ENCODE peak calls at places on chromosome 3, in eight cellular contexts. Z is breast epithelium, U is stomach, T is sigmoid colon, A is HCT116, M is upper lobe of left lung, B is vagina, O is suprapubic skin. Q is an unnamed sample.

GRCh38 chr3:51539291-51539891 is 872 bp downstream of the RAD54L2 start:
- DNase-seq in A (no peak), B (no peak), T (no peak), Z (no peak), O (no peak), M (peak; percentile 21), U (no peak), Q (peak; percentile 7)

GRCh38 chr3:159032311-159032710 is 230.5 kb downstream of the MFSD1 start:
- DNase-seq in A (peak; percentile 12), B (no peak), M (no peak), T (no peak), O (no peak), Z (no peak), U (no peak), Q (no peak)

GRCh38 chr3:53045107-53045783 is 628 bp downstream of the SFMBT1 start:
- DNase-seq in Z (no peak), B (no peak), T (peak; percentile 79), A (no peak), M (peak; percentile 43), U (peak; percentile 66), O (no peak), Q (peak; percentile 17)

GRCh38 chr3:128621234-128621633 is 29.4 kb downstream of the RPN1 start:
- DNase-seq in U (no peak), B (no peak), O (no peak), A (no peak), Z (no peak), M (peak; percentile 76), T (no peak), Q (no peak)

GRCh38 chr3:176964656-176965055 is 232.6 kb downstream of the TBL1XR1 start:
- DNase-seq in A (no peak), O (no peak), T (no peak), M (no peak), Z (no peak), B (no peak), U (no peak), Q (no peak)

GRCh38 chr3:132997404-132997803 is 40.8 kb upstream of the TMEM108 start:
- DNase-seq in O (no peak), B (no peak), U (no peak), Z (no peak), M (no peak), A (no peak), T (no peak), Q (no peak)

GRCh38 chr3:190486201-190486865 is 27.6 kb upstream of the IL1RAP start:
- DNase-seq in T (no peak), O (no peak), A (no peak), B (no peak), Z (no peak), U (no peak), M (no peak), Q (no peak)

GRCh38 chr3:12679468-12679867 is 15.6 kb upstream of the RAF1 start:
- DNase-seq in Z (no peak), O (no peak), U (no peak), B (no peak), T (no peak), M (no peak), A (no peak), Q (no peak)

GRCh38 chr3:58608648-58609047 is 31.5 kb upstream of the FAM107A start:
- DNase-seq in M (no peak), U (no peak), T (no peak), B (no peak), A (no peak), Z (peak; percentile 77), O (no peak), Q (peak; percentile 79)

GRCh38 chr3:78873641-78874040 is 894.2 kb downstream of the ROBO1 start:
- DNase-seq in B (no peak), U (no peak), A (no peak), O (no peak), T (no peak), M (no peak), Z (no peak), Q (no peak)

GRCh38 chr3:194930439-194931204 is 244.9 kb downstream of the FAM43A start:
- DNase-seq in M (peak; percentile 31), Z (no peak), B (peak; percentile 74), A (no peak), U (no peak), T (no peak), O (no peak), Q (no peak)
- TF ChIP-seq POLR2A in M (no peak), Z (no peak), B (no peak), A (no peak), U (no peak), T (no peak), O (no peak), Q (no peak)

GRCh38 chr3:124836448-124836847 is 50.7 kb downstream of the ITGB5 start:
- DNase-seq in A (no peak), T (no peak), O (no peak), U (no peak), B (no peak), Z (no peak), M (no peak), Q (no peak)

GRCh38 chr3:124837065-124837464 is 50.1 kb downstream of the ITGB5 start:
- DNase-seq in T (no peak), O (no peak), A (no peak), U (no peak), M (no peak), Z (no peak), B (no peak), Q (peak; percentile 36)

GRCh38 chr3:124839896-124840295 is 47.3 kb downstream of the ITGB5 start:
- DNase-seq in Z (no peak), A (no peak), U (no peak), O (no peak), M (no peak), T (no peak), B (no peak), Q (no peak)

GRCh38 chr3:124838963-124839362 is 48.2 kb downstream of the ITGB5 start:
- DNase-seq in M (no peak), Z (no peak), U (no peak), A (no peak), B (no peak), T (no peak), O (no peak), Q (no peak)

GRCh38 chr3:124837730-124838186 is 49.4 kb downstream of the ITGB5 start:
- DNase-seq in B (no peak), A (peak; percentile 50), Z (no peak), U (peak; percentile 43), O (no peak), T (peak; percentile 88), M (peak; percentile 58), Q (peak; percentile 44)
- TF ChIP-seq POLR2AphosphoS5 in B (peak; percentile 86), A (no peak), Z (no peak), U (peak; percentile 42), O (peak; percentile 37), T (peak; percentile 80), M (peak; percentile 83), Q (peak; percentile 85)

DNA sequence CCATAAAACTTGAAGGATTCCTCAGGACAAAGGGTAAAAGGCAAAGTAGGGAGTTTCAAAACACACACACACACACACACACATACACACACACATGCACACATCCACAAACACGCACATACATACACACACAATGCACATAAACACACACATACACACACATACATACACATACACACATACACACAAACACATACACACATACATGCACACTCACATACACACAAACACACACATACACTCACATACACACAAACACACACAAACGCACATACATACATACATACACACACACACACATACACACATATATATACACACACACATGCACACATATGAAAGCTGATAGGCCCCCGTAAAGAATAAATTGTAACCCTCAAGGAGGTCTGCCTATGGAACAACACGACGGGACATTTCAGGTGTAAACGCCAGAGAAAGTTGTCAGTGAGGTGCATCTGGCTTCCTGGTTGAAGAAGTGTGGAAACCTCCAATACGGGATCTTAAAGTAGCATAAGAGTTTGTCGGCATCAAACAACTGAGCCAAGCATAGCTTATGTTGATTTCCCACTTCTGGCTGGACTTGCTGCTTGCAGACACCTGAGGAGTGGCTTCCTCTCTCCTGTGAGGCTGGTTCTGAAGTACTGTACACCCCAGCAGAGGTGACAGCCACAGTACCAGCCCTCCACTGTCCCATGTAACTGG is 5.8 kb downstream of the RFTN1 start:
- DNase-seq in O (no peak), U (no peak), B (no peak), Z (no peak), A (no peak), M (no peak), T (no peak), Q (no peak)
- H3K4me3 ChIP-seq in O (no peak overlapping the region), U (no peak overlapping the region), B (no peak overlapping the region), Z (no peak overlapping the region), A (no peak overlapping the region), M (no peak overlapping the region), T (no peak overlapping the region), Q (no peak overlapping the region)

DNA sequence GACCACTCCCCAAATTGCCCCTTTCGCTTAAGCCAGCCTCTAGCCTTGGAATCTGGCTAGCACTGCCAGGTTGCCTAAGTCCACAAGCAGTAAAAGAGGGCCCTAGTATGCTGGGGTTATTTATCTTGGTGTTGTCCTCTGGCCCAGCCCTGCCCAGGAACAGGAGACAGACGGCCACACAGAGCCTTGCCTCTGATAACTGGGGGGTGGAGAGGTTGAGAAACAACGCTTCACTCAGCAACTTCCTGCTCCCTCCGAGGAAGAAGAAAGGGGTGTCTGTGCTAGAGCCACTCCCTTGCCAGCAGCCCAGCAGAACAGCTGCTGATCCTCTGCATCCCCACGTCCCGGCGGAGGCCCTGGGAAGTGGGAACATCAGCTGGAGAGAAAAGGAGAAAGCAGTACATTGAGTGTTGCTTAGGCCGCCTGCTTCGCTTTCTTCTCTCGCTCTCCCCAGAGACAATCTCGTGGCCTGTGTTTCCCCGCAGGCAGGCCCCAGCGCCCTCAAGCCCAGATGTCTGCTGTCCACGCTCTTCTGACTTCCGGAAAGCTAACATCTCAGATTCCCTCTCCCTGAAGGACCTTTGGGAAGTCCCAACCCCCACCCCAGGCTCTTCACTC is 22.6 kb upstream of the C3orf70 start:
- DNase-seq in A (no peak), O (no peak), M (peak; percentile 42), T (peak; percentile 82), B (no peak), Z (no peak), U (peak; percentile 32), Q (no peak)
- TF ChIP-seq POLR2A in A (no peak), O (no peak), M (no peak), T (no peak), B (no peak), Z (no peak), U (no peak), Q (no peak)

GRCh38 chr3:5423523-5423922 is 236.0 kb downstream of the EDEM1 start:
- DNase-seq in U (no peak), O (no peak), T (no peak), A (no peak), B (no peak), Z (no peak), M (no peak), Q (no peak)

GRCh38 chr3:5423076-5423475 is 235.6 kb downstream of the EDEM1 start:
- DNase-seq in M (peak; percentile 28), O (no peak), T (no peak), Z (no peak), U (no peak), A (no peak), B (no peak), Q (no peak)

GRCh38 chr3:5427021-5427420 is 239.5 kb downstream of the EDEM1 start:
- DNase-seq in T (no peak), O (no peak), U (no peak), M (no peak), Z (no peak), A (no peak), B (no peak), Q (no peak)

GRCh38 chr3:5426094-5426883 is 238.8 kb downstream of the EDEM1 start:
- DNase-seq in A (peak; percentile 71), U (peak; percentile 87), Z (peak; percentile 37), T (peak; percentile 77), M (peak; percentile 68), B (no peak), O (peak; percentile 86), Q (peak; percentile 65)

GRCh38 chr3:5425371-5425770 is 237.9 kb downstream of the EDEM1 start:
- DNase-seq in O (no peak), U (no peak), Z (no peak), T (no peak), B (no peak), M (no peak), A (no peak), Q (no peak)
- TF ChIP-seq POLR2AphosphoS5 in O (no peak), U (no peak), Z (no peak), T (no peak), B (no peak), M (no peak), A (no peak), Q (no peak)